ENCODE peak calls at places on chromosomes 7 and 10, in ten cellular contexts. One of them, this sample, is unnamed.

GRCh38 chr10:86139066-86139657 is 227.4 kb downstream of the GRID1 start:
- DNase-seq in stimulated activated CD4-positive, alpha-beta T cell treated with anti-CD3 and anti-CD28 coated beads, TNF-alpha, amount 100 ng/mL, for 1 hour: no peak
- DNase-seq in heart left ventricle: no peak
- DNase-seq in T-cell: no peak
- DNase-seq in dorsolateral prefrontal cortex: no peak
- DNase-seq in HCT116: peak
- DNase-seq in colonic mucosa: no peak
- DNase-seq in cardiac muscle cell: peak
- DNase-seq in GM18507: no peak
- DNase-seq in AG09309: no peak
- DNase-seq in this sample: no peak

GRCh38 chr10:28906440-28906839 is 229.1 kb downstream of the BAMBI start:
- DNase-seq in stimulated activated CD4-positive, alpha-beta T cell treated with anti-CD3 and anti-CD28 coated beads, TNF-alpha, amount 100 ng/mL, for 1 hour: no peak
- DNase-seq in heart left ventricle: no peak
- DNase-seq in T-cell: no peak
- DNase-seq in dorsolateral prefrontal cortex: no peak
- DNase-seq in HCT116: no peak
- DNase-seq in colonic mucosa: no peak
- DNase-seq in cardiac muscle cell: no peak
- DNase-seq in GM18507: no peak
- DNase-seq in AG09309: no peak
- DNase-seq in this sample: no peak

GRCh38 chr7:66500087-66500486 is 128.6 kb upstream of the KCTD7 start:
- DNase-seq in stimulated activated CD4-positive, alpha-beta T cell treated with anti-CD3 and anti-CD28 coated beads, TNF-alpha, amount 100 ng/mL, for 1 hour: no peak
- DNase-seq in heart left ventricle: no peak
- DNase-seq in T-cell: no peak
- DNase-seq in dorsolateral prefrontal cortex: no peak
- DNase-seq in HCT116: peak
- DNase-seq in colonic mucosa: no peak
- DNase-seq in cardiac muscle cell: no peak
- DNase-seq in GM18507: no peak
- DNase-seq in AG09309: no peak
- DNase-seq in this sample: no peak

GRCh38 chr7:64869912-64870562 is 33.0 kb upstream of the ZNF273 start:
- DNase-seq in stimulated activated CD4-positive, alpha-beta T cell treated with anti-CD3 and anti-CD28 coated beads, TNF-alpha, amount 100 ng/mL, for 1 hour: no peak
- DNase-seq in heart left ventricle: no peak
- DNase-seq in T-cell: no peak
- DNase-seq in dorsolateral prefrontal cortex: no peak
- DNase-seq in HCT116: no peak
- DNase-seq in colonic mucosa: peak
- DNase-seq in cardiac muscle cell: no peak
- DNase-seq in GM18507: no peak
- DNase-seq in AG09309: no peak
- DNase-seq in this sample: no peak

GRCh38 chr10:17756557-17757208 is 4.7 kb downstream of the TMEM236 start:
- DNase-seq in stimulated activated CD4-positive, alpha-beta T cell treated with anti-CD3 and anti-CD28 coated beads, TNF-alpha, amount 100 ng/mL, for 1 hour: no peak
- DNase-seq in heart left ventricle: no peak
- DNase-seq in T-cell: no peak
- DNase-seq in dorsolateral prefrontal cortex: no peak
- DNase-seq in HCT116: no peak
- DNase-seq in colonic mucosa: peak
- DNase-seq in cardiac muscle cell: peak
- DNase-seq in GM18507: peak
- DNase-seq in AG09309: no peak
- DNase-seq in this sample: peak

GRCh38 chr10:104766341-104766740 is 125.3 kb downstream of the SORCS3 start:
- DNase-seq in stimulated activated CD4-positive, alpha-beta T cell treated with anti-CD3 and anti-CD28 coated beads, TNF-alpha, amount 100 ng/mL, for 1 hour: no peak
- DNase-seq in heart left ventricle: no peak
- DNase-seq in T-cell: no peak
- DNase-seq in dorsolateral prefrontal cortex: peak
- DNase-seq in HCT116: peak
- DNase-seq in colonic mucosa: no peak
- DNase-seq in cardiac muscle cell: peak
- DNase-seq in GM18507: no peak
- DNase-seq in AG09309: no peak
- DNase-seq in this sample: peak

GRCh38 chr10:76311752-76312699 is 880.6 kb downstream of the LRMDA start:
- DNase-seq in stimulated activated CD4-positive, alpha-beta T cell treated with anti-CD3 and anti-CD28 coated beads, TNF-alpha, amount 100 ng/mL, for 1 hour: no peak
- DNase-seq in heart left ventricle: no peak
- DNase-seq in T-cell: no peak
- DNase-seq in dorsolateral prefrontal cortex: no peak
- DNase-seq in HCT116: peak
- DNase-seq in colonic mucosa: no peak
- DNase-seq in cardiac muscle cell: peak
- DNase-seq in GM18507: no peak
- DNase-seq in AG09309: no peak
- DNase-seq in this sample: peak

GRCh38 chr10:84588971-84589370 is 260.6 kb downstream of the CCSER2 start:
- DNase-seq in stimulated activated CD4-positive, alpha-beta T cell treated with anti-CD3 and anti-CD28 coated beads, TNF-alpha, amount 100 ng/mL, for 1 hour: no peak
- DNase-seq in heart left ventricle: no peak
- DNase-seq in T-cell: no peak
- DNase-seq in dorsolateral prefrontal cortex: no peak
- DNase-seq in HCT116: no peak
- DNase-seq in colonic mucosa: no peak
- DNase-seq in cardiac muscle cell: no peak
- DNase-seq in GM18507: no peak
- DNase-seq in AG09309: no peak
- DNase-seq in this sample: no peak

GRCh38 chr7:11616466-11616865 is 215.5 kb downstream of the THSD7A start:
- DNase-seq in stimulated activated CD4-positive, alpha-beta T cell treated with anti-CD3 and anti-CD28 coated beads, TNF-alpha, amount 100 ng/mL, for 1 hour: no peak
- DNase-seq in heart left ventricle: no peak
- DNase-seq in T-cell: no peak
- DNase-seq in dorsolateral prefrontal cortex: no peak
- DNase-seq in HCT116: no peak
- DNase-seq in colonic mucosa: no peak
- DNase-seq in cardiac muscle cell: no peak
- DNase-seq in GM18507: no peak
- DNase-seq in AG09309: no peak
- DNase-seq in this sample: no peak

GRCh38 chr10:61626209-61626608 is 36.5 kb upstream of the CABCOCO1 start:
- DNase-seq in stimulated activated CD4-positive, alpha-beta T cell treated with anti-CD3 and anti-CD28 coated beads, TNF-alpha, amount 100 ng/mL, for 1 hour: no peak
- DNase-seq in heart left ventricle: no peak
- DNase-seq in T-cell: no peak
- DNase-seq in dorsolateral prefrontal cortex: no peak
- DNase-seq in HCT116: no peak
- DNase-seq in colonic mucosa: no peak
- DNase-seq in cardiac muscle cell: no peak
- DNase-seq in GM18507: no peak
- DNase-seq in AG09309: no peak
- DNase-seq in this sample: no peak

GRCh38 chr7:78197447-78197846 is 398.9 kb downstream of the PHTF2 start:
- DNase-seq in stimulated activated CD4-positive, alpha-beta T cell treated with anti-CD3 and anti-CD28 coated beads, TNF-alpha, amount 100 ng/mL, for 1 hour: no peak
- DNase-seq in heart left ventricle: no peak
- DNase-seq in T-cell: no peak
- DNase-seq in dorsolateral prefrontal cortex: no peak
- DNase-seq in HCT116: no peak
- DNase-seq in colonic mucosa: no peak
- DNase-seq in cardiac muscle cell: peak
- DNase-seq in GM18507: no peak
- DNase-seq in AG09309: peak
- DNase-seq in this sample: peak

GRCh38 chr10:22704348-22705341 is 9.7 kb downstream of the PIP4K2A start:
- DNase-seq in stimulated activated CD4-positive, alpha-beta T cell treated with anti-CD3 and anti-CD28 coated beads, TNF-alpha, amount 100 ng/mL, for 1 hour: no peak
- DNase-seq in heart left ventricle: no peak
- DNase-seq in T-cell: no peak
- DNase-seq in dorsolateral prefrontal cortex: no peak
- DNase-seq in HCT116: no peak
- DNase-seq in colonic mucosa: no peak
- DNase-seq in cardiac muscle cell: no peak
- DNase-seq in GM18507: peak
- DNase-seq in AG09309: no peak
- DNase-seq in this sample: no peak

GRCh38 chr7:126488043-126488442 is 764.7 kb downstream of the GRM8 start:
- DNase-seq in stimulated activated CD4-positive, alpha-beta T cell treated with anti-CD3 and anti-CD28 coated beads, TNF-alpha, amount 100 ng/mL, for 1 hour: no peak
- DNase-seq in heart left ventricle: no peak
- DNase-seq in T-cell: no peak
- DNase-seq in dorsolateral prefrontal cortex: no peak
- DNase-seq in HCT116: no peak
- DNase-seq in colonic mucosa: no peak
- DNase-seq in cardiac muscle cell: no peak
- DNase-seq in GM18507: no peak
- DNase-seq in AG09309: no peak
- DNase-seq in this sample: no peak

This sample was measured in fibroblast of the aortic adventitia.